ENCODE peak calls at places on chromosomes 13 and 19, in four cellular contexts. One of them, this sample, is unnamed.
A peak's percentile ranks its signal among the peaks of the same experiment; 100 is the strongest.

GRCh38 chr19:28715157-28715556 is 497.8 kb downstream of the UQCRFS1 start:
- DNase-seq in colonic mucosa: no peak
- DNase-seq in fibroblast of lung: no peak
- DNase-seq in Peyer's patch: no peak
- DNase-seq in this sample: no peak

GRCh38 chr19:36032251-36033104 is at the start of gene CLIP3:
- DNase-seq in colonic mucosa: peak; percentile 32
- DNase-seq in fibroblast of lung: peak; percentile 63
- DNase-seq in Peyer's patch: peak; percentile 57
- DNase-seq in this sample: no peak

GRCh38 chr13:89382986-89383385 is 1711.8 kb downstream of the SLITRK5 start:
- DNase-seq in colonic mucosa: no peak
- DNase-seq in fibroblast of lung: no peak
- DNase-seq in Peyer's patch: no peak
- DNase-seq in this sample: no peak

GRCh38 chr13:80245162-80245733 is 95.7 kb downstream of the SPRY2 start:
- DNase-seq in colonic mucosa: no peak
- DNase-seq in fibroblast of lung: no peak
- DNase-seq in Peyer's patch: no peak
- DNase-seq in this sample: no peak

GRCh38 chr13:110272227-110272626 is 34.7 kb downstream of the COL4A1 start:
- DNase-seq in colonic mucosa: peak; percentile 7
- DNase-seq in fibroblast of lung: no peak
- DNase-seq in Peyer's patch: no peak
- DNase-seq in this sample: no peak

GRCh38 chr19:45670670-45671453 is 2.8 kb downstream of the GIPR start:
- DNase-seq in colonic mucosa: peak; percentile 97
- DNase-seq in fibroblast of lung: peak; percentile 72
- DNase-seq in Peyer's patch: peak; percentile 89
- DNase-seq in this sample: peak; percentile 90

GRCh38 chr19:50772408-50773311 is 2.4 kb downstream of the GPR32 start:
- DNase-seq in colonic mucosa: no peak
- DNase-seq in fibroblast of lung: no peak
- DNase-seq in Peyer's patch: no peak
- DNase-seq in this sample: no peak

GRCh38 chr19:18521692-18522123 is at the start of gene ELL:
- DNase-seq in colonic mucosa: no peak
- DNase-seq in fibroblast of lung: no peak
- DNase-seq in Peyer's patch: no peak
- DNase-seq in this sample: no peak

GRCh38 chr13:44768233-44768632 is 192.1 kb upstream of the TSC22D1 start:
- DNase-seq in colonic mucosa: no peak
- DNase-seq in fibroblast of lung: no peak
- DNase-seq in Peyer's patch: no peak
- DNase-seq in this sample: no peak

GRCh38 chr13:108083056-108083455 is 132.3 kb downstream of the LIG4 start:
- DNase-seq in colonic mucosa: no peak
- DNase-seq in fibroblast of lung: no peak
- DNase-seq in Peyer's patch: no peak
- DNase-seq in this sample: no peak

GRCh38 chr19:2779121-2779740 is 3.8 kb downstream of the SGTA start:
- DNase-seq in colonic mucosa: no peak
- DNase-seq in fibroblast of lung: no peak
- DNase-seq in Peyer's patch: no peak
- DNase-seq in this sample: no peak
- H3K4me1 ChIP-seq in colonic mucosa: peaks cover 12% of the 10 kb centered on the region
- H3K4me1 ChIP-seq in fibroblast of lung: peaks cover 11% of the 10 kb centered on the region
- H3K4me1 ChIP-seq in Peyer's patch: peaks cover 17% of the 10 kb centered on the region
- H3K4me1 ChIP-seq in this sample: peaks cover 49% of the 10 kb centered on the region

GRCh38 chr19:2057484-2058469 is 6.7 kb upstream of the MKNK2 start:
- DNase-seq in colonic mucosa: no peak
- DNase-seq in fibroblast of lung: no peak
- DNase-seq in Peyer's patch: no peak
- DNase-seq in this sample: no peak

GRCh38 chr19:2055871-2056809 is 5.1 kb upstream of the MKNK2 start:
- DNase-seq in colonic mucosa: peak; percentile 73
- DNase-seq in fibroblast of lung: peak; percentile 87
- DNase-seq in Peyer's patch: peak; percentile 82
- DNase-seq in this sample: no peak

GRCh38 chr19:2054763-2055162 is 3.7 kb upstream of the MKNK2 start:
- DNase-seq in colonic mucosa: peak; percentile 84
- DNase-seq in fibroblast of lung: no peak
- DNase-seq in Peyer's patch: peak; percentile 81
- DNase-seq in this sample: no peak

GRCh38 chr19:2058570-2059421 is 7.8 kb upstream of the MKNK2 start:
- DNase-seq in colonic mucosa: no peak
- DNase-seq in fibroblast of lung: no peak
- DNase-seq in Peyer's patch: no peak
- DNase-seq in this sample: no peak

GRCh38 chr19:2056810-2057192 is 5.8 kb upstream of the MKNK2 start:
- DNase-seq in colonic mucosa: peak; percentile 42
- DNase-seq in fibroblast of lung: no peak
- DNase-seq in Peyer's patch: no peak
- DNase-seq in this sample: no peak
- H3K4me1 ChIP-seq in colonic mucosa: peaks cover 21% of the 10 kb centered on the region
- H3K4me1 ChIP-seq in fibroblast of lung: peaks cover 28% of the 10 kb centered on the region
- H3K4me1 ChIP-seq in Peyer's patch: peaks cover 57% of the 10 kb centered on the region
- H3K4me1 ChIP-seq in this sample: peaks cover 80% of the 10 kb centered on the region

DNA sequence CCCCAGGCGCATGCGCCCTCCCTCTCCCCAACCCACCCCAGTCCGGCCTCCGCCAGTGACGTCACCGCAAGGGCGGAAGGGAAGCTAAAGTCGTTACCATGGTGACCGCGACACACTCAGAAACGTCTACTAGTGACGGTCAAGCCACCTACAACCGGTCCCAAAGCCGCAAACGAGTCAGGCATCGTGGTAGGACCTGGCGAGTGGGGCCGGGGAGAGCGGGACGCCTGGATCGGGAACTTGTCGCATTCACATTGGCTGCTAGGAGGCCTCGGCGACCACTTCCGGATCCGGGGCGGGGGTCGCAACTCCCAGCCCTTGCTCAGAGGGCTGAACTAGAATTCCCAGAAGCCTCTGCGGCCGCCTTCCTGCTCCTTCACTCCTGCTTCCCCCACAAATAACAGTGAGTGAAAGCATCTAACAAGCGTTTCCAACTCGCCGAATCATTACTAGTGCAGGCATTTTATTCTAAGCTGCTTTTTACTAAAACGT is at the start of gene ZSCAN5A:
- DNase-seq in colonic mucosa: peak; percentile 99
- DNase-seq in fibroblast of lung: peak; percentile 96
- DNase-seq in Peyer's patch: peak; percentile 98
- DNase-seq in this sample: peak; percentile 97
- H3K4me1 ChIP-seq in colonic mucosa: peaks cover 8% of the 10 kb centered on the region
- H3K4me1 ChIP-seq in fibroblast of lung: peaks cover 4% of the 10 kb centered on the region
- H3K4me1 ChIP-seq in Peyer's patch: no peaks in the 10 kb centered on the region
- H3K4me1 ChIP-seq in this sample: peaks cover 22% of the 10 kb centered on the region

GRCh38 chr13:38566023-38566422 is 120.9 kb upstream of the FREM2 start:
- DNase-seq in colonic mucosa: no peak
- DNase-seq in fibroblast of lung: no peak
- DNase-seq in Peyer's patch: no peak
- DNase-seq in this sample: no peak

GRCh38 chr13:38575427-38575826 is 111.5 kb upstream of the FREM2 start:
- DNase-seq in colonic mucosa: no peak
- DNase-seq in fibroblast of lung: no peak
- DNase-seq in Peyer's patch: no peak
- DNase-seq in this sample: no peak

GRCh38 chr13:38566526-38566925 is 120.4 kb upstream of the FREM2 start:
- DNase-seq in colonic mucosa: no peak
- DNase-seq in fibroblast of lung: no peak
- DNase-seq in Peyer's patch: no peak
- DNase-seq in this sample: no peak

GRCh38 chr13:38564751-38565150 is 122.1 kb upstream of the FREM2 start:
- DNase-seq in colonic mucosa: no peak
- DNase-seq in fibroblast of lung: no peak
- DNase-seq in Peyer's patch: no peak
- DNase-seq in this sample: no peak

DNA sequence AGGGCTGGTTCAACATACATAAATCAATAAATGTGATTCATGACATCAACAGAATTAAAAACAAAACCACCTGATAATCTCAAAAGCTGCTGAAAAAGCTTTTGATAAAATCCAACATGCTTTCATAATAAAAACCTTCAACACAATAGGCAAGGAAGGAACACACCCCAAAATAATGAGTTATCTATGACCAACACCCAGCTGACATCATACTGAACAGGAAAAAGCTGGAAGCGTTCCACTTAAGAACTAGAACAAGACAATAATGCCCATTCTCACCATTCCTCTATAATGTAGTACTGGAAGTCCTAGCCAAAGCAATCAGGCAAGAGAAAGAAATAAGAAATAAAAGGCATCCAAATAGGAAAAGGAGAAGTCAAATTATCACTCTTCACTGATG is 116.2 kb upstream of the FREM2 start:
- DNase-seq in colonic mucosa: no peak
- DNase-seq in fibroblast of lung: no peak
- DNase-seq in Peyer's patch: no peak
- DNase-seq in this sample: no peak
- H3K4me1 ChIP-seq in colonic mucosa: no peaks in the 10 kb centered on the region
- H3K4me1 ChIP-seq in fibroblast of lung: no peaks in the 10 kb centered on the region
- H3K4me1 ChIP-seq in Peyer's patch: no peaks in the 10 kb centered on the region
- H3K4me1 ChIP-seq in this sample: no peaks in the 10 kb centered on the region